ENCODE peak calls at places on chromosomes 1 and 21, in seven cellular contexts. One of them, this sample, is unnamed.

GRCh38 chr1:89918127-89918793 is 76.7 kb upstream of the ZNF326 start:
- DNase-seq in posterior cingulate gyrus: no peak
- DNase-seq in left colon: no peak
- DNase-seq in NCI-H774: no peak
- DNase-seq in activated B cell treated with CpG ODN at 0.5 μM for 24 hours: no peak
- DNase-seq in ureter: no peak
- DNase-seq in T47D: no peak
- DNase-seq in this sample: no peak

GRCh38 chr21:15617968-15618367 is 111.8 kb upstream of the USP25 start:
- DNase-seq in T47D: no peak
- DNase-seq in left colon: no peak
- DNase-seq in ureter: no peak
- DNase-seq in activated B cell treated with CpG ODN at 0.5 μM for 24 hours: no peak
- DNase-seq in posterior cingulate gyrus: no peak
- DNase-seq in NCI-H774: no peak
- DNase-seq in this sample: no peak

GRCh38 chr1:227788279-227789041 is 27.0 kb upstream of the PRSS38 start:
- DNase-seq in activated B cell treated with CpG ODN at 0.5 μM for 24 hours: peak
- DNase-seq in ureter: peak
- DNase-seq in NCI-H774: peak
- DNase-seq in T47D: no peak
- DNase-seq in posterior cingulate gyrus: no peak
- DNase-seq in left colon: no peak
- DNase-seq in this sample: peak

GRCh38 chr1:200410566-200410878 is 686 bp upstream of the ZNF281 start:
- DNase-seq in NCI-H774: peak
- DNase-seq in T47D: peak
- DNase-seq in activated B cell treated with CpG ODN at 0.5 μM for 24 hours: no peak
- DNase-seq in left colon: peak
- DNase-seq in posterior cingulate gyrus: no peak
- DNase-seq in ureter: no peak
- DNase-seq in this sample: peak

GRCh38 chr1:245154429-245155185 is at the start of gene KIF26B:
- DNase-seq in posterior cingulate gyrus: peak
- DNase-seq in NCI-H774: no peak
- DNase-seq in ureter: peak
- DNase-seq in left colon: no peak
- DNase-seq in T47D: peak
- DNase-seq in activated B cell treated with CpG ODN at 0.5 μM for 24 hours: peak
- DNase-seq in this sample: no peak

GRCh38 chr1:201501812-201502510 is 5.0 kb downstream of the CSRP1 start:
- DNase-seq in left colon: no peak
- DNase-seq in posterior cingulate gyrus: no peak
- DNase-seq in ureter: no peak
- DNase-seq in NCI-H774: peak
- DNase-seq in activated B cell treated with CpG ODN at 0.5 μM for 24 hours: no peak
- DNase-seq in T47D: no peak
- DNase-seq in this sample: peak

GRCh38 chr1:85048296-85049064 is at the start of gene MCOLN3:
- DNase-seq in NCI-H774: peak
- DNase-seq in ureter: no peak
- DNase-seq in posterior cingulate gyrus: peak
- DNase-seq in activated B cell treated with CpG ODN at 0.5 μM for 24 hours: peak
- DNase-seq in left colon: peak
- DNase-seq in T47D: peak
- DNase-seq in this sample: no peak

GRCh38 chr1:111846842-111847241 is 91.1 kb downstream of the DDX20 start:
- DNase-seq in activated B cell treated with CpG ODN at 0.5 μM for 24 hours: no peak
- DNase-seq in ureter: no peak
- DNase-seq in posterior cingulate gyrus: no peak
- DNase-seq in NCI-H774: no peak
- DNase-seq in left colon: no peak
- DNase-seq in T47D: no peak
- DNase-seq in this sample: no peak

GRCh38 chr1:28236656-28237331 is 870 bp downstream of the ATP5IF1 start:
- DNase-seq in left colon: no peak
- DNase-seq in T47D: no peak
- DNase-seq in posterior cingulate gyrus: no peak
- DNase-seq in activated B cell treated with CpG ODN at 0.5 μM for 24 hours: no peak
- DNase-seq in NCI-H774: no peak
- DNase-seq in ureter: no peak
- DNase-seq in this sample: no peak

GRCh38 chr1:91685994-91686393 is 185.3 kb downstream of the CDC7 start:
- DNase-seq in ureter: no peak
- DNase-seq in activated B cell treated with CpG ODN at 0.5 μM for 24 hours: no peak
- DNase-seq in NCI-H774: no peak
- DNase-seq in left colon: no peak
- DNase-seq in T47D: no peak
- DNase-seq in posterior cingulate gyrus: no peak
- DNase-seq in this sample: no peak

GRCh38 chr1:205301842-205302588 is 19.5 kb downstream of the NUAK2 start:
- DNase-seq in NCI-H774: no peak
- DNase-seq in left colon: no peak
- DNase-seq in activated B cell treated with CpG ODN at 0.5 μM for 24 hours: no peak
- DNase-seq in posterior cingulate gyrus: no peak
- DNase-seq in ureter: no peak
- DNase-seq in T47D: no peak
- DNase-seq in this sample: no peak

GRCh38 chr1:214154596-214155261 is 126.2 kb upstream of the SMYD2 start:
- DNase-seq in activated B cell treated with CpG ODN at 0.5 μM for 24 hours: no peak
- DNase-seq in ureter: no peak
- DNase-seq in T47D: no peak
- DNase-seq in left colon: no peak
- DNase-seq in NCI-H774: no peak
- DNase-seq in posterior cingulate gyrus: no peak
- DNase-seq in this sample: no peak

GRCh38 chr1:40956397-40956796 is 23.1 kb upstream of the CTPS1 start:
- DNase-seq in activated B cell treated with CpG ODN at 0.5 μM for 24 hours: no peak
- DNase-seq in T47D: no peak
- DNase-seq in posterior cingulate gyrus: no peak
- DNase-seq in NCI-H774: no peak
- DNase-seq in left colon: no peak
- DNase-seq in ureter: no peak
- DNase-seq in this sample: no peak

GRCh38 chr1:174225499-174226204 is 66.3 kb downstream of the RABGAP1L start:
- DNase-seq in NCI-H774: no peak
- DNase-seq in activated B cell treated with CpG ODN at 0.5 μM for 24 hours: no peak
- DNase-seq in posterior cingulate gyrus: no peak
- DNase-seq in T47D: no peak
- DNase-seq in left colon: no peak
- DNase-seq in ureter: no peak
- DNase-seq in this sample: no peak

GRCh38 chr1:72129869-72130268 is 152.5 kb downstream of the NEGR1 start:
- DNase-seq in left colon: no peak
- DNase-seq in NCI-H774: no peak
- DNase-seq in posterior cingulate gyrus: no peak
- DNase-seq in ureter: no peak
- DNase-seq in T47D: no peak
- DNase-seq in activated B cell treated with CpG ODN at 0.5 μM for 24 hours: no peak
- DNase-seq in this sample: no peak

GRCh38 chr1:197468581-197469175 is 200.6 kb downstream of the CRB1 start:
- DNase-seq in posterior cingulate gyrus: no peak
- DNase-seq in activated B cell treated with CpG ODN at 0.5 μM for 24 hours: no peak
- DNase-seq in ureter: no peak
- DNase-seq in NCI-H774: no peak
- DNase-seq in left colon: no peak
- DNase-seq in T47D: no peak
- DNase-seq in this sample: no peak

GRCh38 chr1:209989525-209989924 is 51.5 kb downstream of the SYT14 start:
- DNase-seq in left colon: no peak
- DNase-seq in activated B cell treated with CpG ODN at 0.5 μM for 24 hours: no peak
- DNase-seq in NCI-H774: peak
- DNase-seq in T47D: peak
- DNase-seq in ureter: no peak
- DNase-seq in posterior cingulate gyrus: no peak
- DNase-seq in this sample: peak

GRCh38 chr1:2575801-2576663 is 10.5 kb upstream of the PRXL2B start:
- DNase-seq in activated B cell treated with CpG ODN at 0.5 μM for 24 hours: no peak
- DNase-seq in T47D: no peak
- DNase-seq in left colon: peak
- DNase-seq in NCI-H774: no peak
- DNase-seq in ureter: peak
- DNase-seq in posterior cingulate gyrus: peak
- DNase-seq in this sample: no peak

GRCh38 chr1:20358761-20359263 is 68.1 kb downstream of the VWA5B1 start:
- DNase-seq in posterior cingulate gyrus: no peak
- DNase-seq in T47D: no peak
- DNase-seq in ureter: peak
- DNase-seq in NCI-H774: no peak
- DNase-seq in left colon: peak
- DNase-seq in activated B cell treated with CpG ODN at 0.5 μM for 24 hours: no peak
- DNase-seq in this sample: peak

GRCh38 chr1:112410704-112411103 is 14.7 kb downstream of the CTTNBP2NL start:
- DNase-seq in T47D: no peak
- DNase-seq in ureter: no peak
- DNase-seq in NCI-H774: no peak
- DNase-seq in posterior cingulate gyrus: no peak
- DNase-seq in activated B cell treated with CpG ODN at 0.5 μM for 24 hours: no peak
- DNase-seq in left colon: no peak
- DNase-seq in this sample: no peak

GRCh38 chr1:101820080-101820479 is 176.6 kb downstream of the OLFM3 start:
- DNase-seq in activated B cell treated with CpG ODN at 0.5 μM for 24 hours: no peak
- DNase-seq in posterior cingulate gyrus: no peak
- DNase-seq in left colon: no peak
- DNase-seq in NCI-H774: peak
- DNase-seq in T47D: peak
- DNase-seq in ureter: no peak
- DNase-seq in this sample: peak

GRCh38 chr21:16509466-16509865 is 779.7 kb downstream of the USP25 start:
- DNase-seq in left colon: no peak
- DNase-seq in activated B cell treated with CpG ODN at 0.5 μM for 24 hours: no peak
- DNase-seq in NCI-H774: no peak
- DNase-seq in T47D: no peak
- DNase-seq in ureter: no peak
- DNase-seq in posterior cingulate gyrus: no peak
- DNase-seq in this sample: no peak

GRCh38 chr21:39127506-39127905 is 55.7 kb downstream of the PSMG1 start:
- DNase-seq in ureter: no peak
- DNase-seq in NCI-H774: no peak
- DNase-seq in left colon: no peak
- DNase-seq in activated B cell treated with CpG ODN at 0.5 μM for 24 hours: no peak
- DNase-seq in T47D: no peak
- DNase-seq in posterior cingulate gyrus: no peak
- DNase-seq in this sample: no peak

GRCh38 chr21:43667191-43667904 is 8.0 kb downstream of the RRP1B start:
- DNase-seq in left colon: no peak
- DNase-seq in activated B cell treated with CpG ODN at 0.5 μM for 24 hours: no peak
- DNase-seq in T47D: no peak
- DNase-seq in NCI-H774: no peak
- DNase-seq in ureter: no peak
- DNase-seq in posterior cingulate gyrus: no peak
- DNase-seq in this sample: no peak

GRCh38 chr1:65247419-65248359 is 61.7 kb upstream of the DNAJC6 start:
- DNase-seq in ureter: no peak
- DNase-seq in left colon: no peak
- DNase-seq in posterior cingulate gyrus: no peak
- DNase-seq in activated B cell treated with CpG ODN at 0.5 μM for 24 hours: no peak
- DNase-seq in NCI-H774: no peak
- DNase-seq in T47D: no peak
- DNase-seq in this sample: no peak

GRCh38 chr1:18253093-18253492 is 145.5 kb downstream of the IGSF21 start:
- DNase-seq in posterior cingulate gyrus: no peak
- DNase-seq in ureter: no peak
- DNase-seq in NCI-H774: no peak
- DNase-seq in left colon: no peak
- DNase-seq in T47D: no peak
- DNase-seq in activated B cell treated with CpG ODN at 0.5 μM for 24 hours: no peak
- DNase-seq in this sample: no peak

GRCh38 chr1:51621161-51621560 is 4.3 kb downstream of the OSBPL9 start:
- DNase-seq in activated B cell treated with CpG ODN at 0.5 μM for 24 hours: no peak
- DNase-seq in ureter: no peak
- DNase-seq in NCI-H774: no peak
- DNase-seq in T47D: no peak
- DNase-seq in left colon: no peak
- DNase-seq in posterior cingulate gyrus: no peak
- DNase-seq in this sample: no peak

GRCh38 chr1:155305881-155306391 is 2.7 kb upstream of the FDPS start:
- DNase-seq in posterior cingulate gyrus: peak
- DNase-seq in ureter: no peak
- DNase-seq in activated B cell treated with CpG ODN at 0.5 μM for 24 hours: no peak
- DNase-seq in NCI-H774: no peak
- DNase-seq in T47D: no peak
- DNase-seq in left colon: no peak
- DNase-seq in this sample: no peak

GRCh38 chr21:41641821-41642368 is 125.0 kb downstream of the RIPK4 start:
- DNase-seq in left colon: no peak
- DNase-seq in NCI-H774: no peak
- DNase-seq in ureter: peak
- DNase-seq in T47D: no peak
- DNase-seq in activated B cell treated with CpG ODN at 0.5 μM for 24 hours: no peak
- DNase-seq in posterior cingulate gyrus: peak
- DNase-seq in this sample: no peak

GRCh38 chr1:111904478-111905218 is 84.8 kb downstream of the KCND3 start:
- DNase-seq in T47D: no peak
- DNase-seq in ureter: no peak
- DNase-seq in left colon: no peak
- DNase-seq in activated B cell treated with CpG ODN at 0.5 μM for 24 hours: no peak
- DNase-seq in NCI-H774: no peak
- DNase-seq in posterior cingulate gyrus: peak
- DNase-seq in this sample: peak

GRCh38 chr1:226993676-226994356 is 53.7 kb downstream of the COQ8A start:
- DNase-seq in left colon: no peak
- DNase-seq in ureter: no peak
- DNase-seq in activated B cell treated with CpG ODN at 0.5 μM for 24 hours: no peak
- DNase-seq in posterior cingulate gyrus: peak
- DNase-seq in T47D: no peak
- DNase-seq in NCI-H774: no peak
- DNase-seq in this sample: no peak

GRCh38 chr1:233327938-233328660 is 575 bp downstream of the MAP3K21 start:
- DNase-seq in posterior cingulate gyrus: peak
- DNase-seq in activated B cell treated with CpG ODN at 0.5 μM for 24 hours: peak
- DNase-seq in left colon: no peak
- DNase-seq in T47D: peak
- DNase-seq in NCI-H774: peak
- DNase-seq in ureter: no peak
- DNase-seq in this sample: no peak

GRCh38 chr21:34728479-34728878 is 59.7 kb downstream of the CLIC6 start:
- DNase-seq in NCI-H774: peak
- DNase-seq in T47D: peak
- DNase-seq in left colon: peak
- DNase-seq in ureter: no peak
- DNase-seq in posterior cingulate gyrus: no peak
- DNase-seq in activated B cell treated with CpG ODN at 0.5 μM for 24 hours: no peak
- DNase-seq in this sample: peak

GRCh38 chr1:19439464-19440171 is 45.7 kb downstream of the CAPZB start:
- DNase-seq in ureter: no peak
- DNase-seq in posterior cingulate gyrus: peak
- DNase-seq in activated B cell treated with CpG ODN at 0.5 μM for 24 hours: no peak
- DNase-seq in NCI-H774: no peak
- DNase-seq in left colon: no peak
- DNase-seq in T47D: no peak
- DNase-seq in this sample: no peak

GRCh38 chr1:9251501-9251900 is 16.9 kb downstream of the H6PD start:
- DNase-seq in T47D: no peak
- DNase-seq in NCI-H774: no peak
- DNase-seq in activated B cell treated with CpG ODN at 0.5 μM for 24 hours: no peak
- DNase-seq in ureter: no peak
- DNase-seq in left colon: no peak
- DNase-seq in posterior cingulate gyrus: peak
- DNase-seq in this sample: no peak

GRCh38 chr1:14924012-14924452 is 229.5 kb upstream of the TMEM51 start:
- DNase-seq in NCI-H774: no peak
- DNase-seq in posterior cingulate gyrus: peak
- DNase-seq in activated B cell treated with CpG ODN at 0.5 μM for 24 hours: peak
- DNase-seq in T47D: peak
- DNase-seq in left colon: peak
- DNase-seq in ureter: peak
- DNase-seq in this sample: no peak

GRCh38 chr1:33036051-33036525 is 595 bp downstream of the AK2 start:
- DNase-seq in NCI-H774: no peak
- DNase-seq in ureter: no peak
- DNase-seq in activated B cell treated with CpG ODN at 0.5 μM for 24 hours: no peak
- DNase-seq in left colon: no peak
- DNase-seq in posterior cingulate gyrus: no peak
- DNase-seq in T47D: no peak
- DNase-seq in this sample: no peak

GRCh38 chr1:223039990-223040389 is 103.1 kb downstream of the TLR5 start:
- DNase-seq in ureter: no peak
- DNase-seq in posterior cingulate gyrus: no peak
- DNase-seq in left colon: no peak
- DNase-seq in NCI-H774: no peak
- DNase-seq in T47D: no peak
- DNase-seq in activated B cell treated with CpG ODN at 0.5 μM for 24 hours: no peak
- DNase-seq in this sample: no peak

This sample was measured in NCI-H748 treated with DMSO at 0.1 percent for 48 hours.